ENCODE peak calls at places on chromosomes 11 and 22, in five cellular contexts. H is activated CD4-positive, alpha-beta T cell treated with anti-CD3 and anti-CD28 coated beads, Interleukin-2, amount 50 U/mL, for 4 hours; J is epithelial cell of prostate; G is substantia nigra; N is HuH-7. S is an unnamed sample.

GRCh38 chr11:46391578-46392420 is at the start of gene CHRM4:
- DNase-seq in J (no peak), N (peak; percentile 94), H (no peak), G (no peak), S (no peak)

GRCh38 chr11:27700351-27701261 is at the start of gene BDNF:
- DNase-seq in G (no peak), J (no peak), N (peak; percentile 59), H (no peak), S (no peak)

GRCh38 chr11:69879734-69880005 is 60.5 kb upstream of the FGF3 start:
- DNase-seq in J (no peak), H (no peak), N (no peak), G (no peak), S (no peak)

GRCh38 chr11:134036484-134037092 is 32.3 kb upstream of the JAM3 start:
- DNase-seq in G (no peak), H (no peak), N (no peak), J (no peak), S (no peak)

GRCh38 chr11:27183672-27184457 is 143.2 kb downstream of the BBOX1 start:
- DNase-seq in G (no peak), N (peak; percentile 52), H (peak; percentile 8), J (no peak), S (no peak)

GRCh38 chr11:114315749-114316368 is 19.7 kb downstream of the NNMT start:
- DNase-seq in G (no peak), N (peak; percentile 58), H (no peak), J (no peak), S (no peak)

GRCh38 chr11:62680825-62681240 is 2.0 kb upstream of the UBXN1 start:
- DNase-seq in N (peak; percentile 89), G (no peak), H (no peak), J (no peak), S (no peak)

GRCh38 chr11:7490054-7490453 is 4.7 kb downstream of the OLFML1 start:
- DNase-seq in N (no peak), J (no peak), H (no peak), G (no peak), S (no peak)

GRCh38 chr22:39219071-39220050 is 25.4 kb downstream of the PDGFB start:
- DNase-seq in H (no peak), G (no peak), J (no peak), N (no peak), S (no peak)

GRCh38 chr11:12245091-12245490 is 132.3 kb upstream of the PARVA start:
- DNase-seq in N (no peak), H (no peak), J (no peak), G (no peak), S (no peak)

GRCh38 chr11:68412593-68413475 is 47.7 kb upstream of the PPP6R3 start:
- DNase-seq in G (no peak), N (no peak), H (no peak), J (no peak), S (no peak)

GRCh38 chr11:116502641-116503061 is 270.1 kb downstream of the BUD13 start:
- DNase-seq in N (no peak), J (no peak), G (no peak), H (no peak), S (no peak)

GRCh38 chr11:84524422-84525051 is 1102.6 kb downstream of the DLG2 start:
- DNase-seq in G (no peak), N (no peak), H (no peak), J (no peak), S (no peak)

GRCh38 chr11:48085688-48086087 is 105.3 kb downstream of the PTPRJ start:
- DNase-seq in N (no peak), J (no peak), H (no peak), G (no peak), S (no peak)

GRCh38 chr11:125903753-125904659 is at the start of gene DDX25:
- DNase-seq in N (no peak), J (no peak), G (no peak), H (no peak), S (no peak)

GRCh38 chr22:39658806-39659463 is 88.4 kb downstream of the CACNA1I start:
- DNase-seq in H (no peak), G (no peak), N (no peak), J (no peak), S (no peak)

GRCh38 chr22:30362632-30363281 is 6.0 kb downstream of the CCDC157 start:
- DNase-seq in N (no peak), H (no peak), J (no peak), G (no peak), S (no peak)

GRCh38 chr11:12026331-12027211 is 18.1 kb upstream of the DKK3 start:
- DNase-seq in G (no peak), N (no peak), J (no peak), H (no peak), S (no peak)

GRCh38 chr11:18792827-18793226 is 1.2 kb upstream of the PTPN5 start:
- DNase-seq in G (no peak), N (no peak), J (no peak), H (no peak), S (no peak)

GRCh38 chr22:27318516-27318915 is 483.0 kb downstream of the MN1 start:
- DNase-seq in N (no peak), G (no peak), J (peak; percentile 58), H (no peak), S (no peak)

GRCh38 chr22:19150482-19151328 is 613 bp upstream of the GSC2 start:
- DNase-seq in G (no peak), J (no peak), H (no peak), N (no peak), S (no peak)

GRCh38 chr11:9943346-9944110 is 279.7 kb downstream of the SWAP70 start:
- DNase-seq in N (peak; percentile 12), H (no peak), G (no peak), J (peak; percentile 20), S (no peak)

GRCh38 chr11:70876685-70877084 is 375.7 kb downstream of the SHANK2 start:
- DNase-seq in G (no peak), J (no peak), H (no peak), N (no peak), S (no peak)

GRCh38 chr22:29102300-29102699 is 29.5 kb downstream of the KREMEN1 start:
- DNase-seq in H (no peak), J (no peak), N (no peak), G (no peak), S (no peak)

GRCh38 chr22:40965936-40966557 is 14.9 kb downstream of the RBX1 start:
- DNase-seq in G (no peak), N (no peak), J (no peak), H (no peak), S (no peak)

S was measured in activated gamma-delta T cell treated with anti-CD3 and anti-CD28 coated beads, Interleukin-2, amount 50 U/mL, for 16 hours.